ENCODE peak calls at places on chromosomes 5 and 9, in six cellular contexts. S is tibial artery, P is foreskin fibroblast, Q is endothelial cell of umbilical vein, T is stomach, U is fibroblast of pulmonary artery. H is an unnamed sample.

GRCh38 chr9:114591206-114591853 is 3.8 kb downstream of the ATP6V1G1 start:
- DNase-seq in Q (no peak), P (peak), U (peak), S (no peak), T (no peak), H (no peak)

GRCh38 chr9:18520395-18520794 is 46.4 kb downstream of the ADAMTSL1 start:
- DNase-seq in S (no peak), T (no peak), U (peak), P (no peak), Q (no peak), H (no peak)

GRCh38 chr5:137751869-137752491 is 2.2 kb downstream of the HNRNPA0 start:
- DNase-seq in Q (peak), T (no peak), U (peak), S (no peak), P (peak), H (peak)

GRCh38 chr5:59661939-59662615 is 231.4 kb downstream of the PDE4D start:
- DNase-seq in S (no peak), Q (peak), U (peak), P (no peak), T (no peak), H (peak)

GRCh38 chr9:122144836-122145235 is 14.7 kb downstream of the NDUFA8 start:
- DNase-seq in Q (peak), P (peak), S (no peak), U (no peak), T (no peak), H (no peak)

GRCh38 chr5:57736716-57737115 is 254.1 kb upstream of the ACTBL2 start:
- DNase-seq in T (no peak), U (no peak), S (no peak), P (peak), Q (peak), H (no peak)

GRCh38 chr9:125784286-125785049 is 37.3 kb downstream of the PBX3 start:
- DNase-seq in S (no peak), Q (no peak), P (peak), U (peak), T (no peak), H (peak)

GRCh38 chr5:142655339-142656267 is 30.3 kb downstream of the FGF1 start:
- DNase-seq in S (peak), P (peak), U (peak), T (peak), Q (peak), H (peak)

GRCh38 chr9:31119882-31120481 is 1264.5 kb upstream of the ACO1 start:
- DNase-seq in S (no peak), T (peak), Q (peak), P (peak), U (peak), H (peak)

GRCh38 chr5:85990998-85991397 is 626.7 kb upstream of the COX7C start:
- DNase-seq in U (no peak), Q (no peak), T (no peak), S (no peak), P (no peak), H (no peak)

GRCh38 chr5:137359941-137360340 is 139.2 kb downstream of the SPOCK1 start:
- DNase-seq in P (no peak), U (no peak), Q (no peak), T (no peak), S (no peak), H (no peak)

GRCh38 chr9:130857864-130858730 is 23.0 kb downstream of the ABL1 start:
- DNase-seq in P (peak), U (peak), Q (peak), S (peak), T (no peak), H (peak)

GRCh38 chr5:123937230-123937629 is 425.3 kb downstream of the CSNK1G3 start:
- DNase-seq in T (no peak), U (peak), Q (peak), P (peak), S (no peak), H (peak)

GRCh38 chr5:180313677-180314076 is 21.8 kb upstream of the MAPK9 start:
- DNase-seq in Q (peak), T (no peak), P (peak), S (no peak), U (no peak), H (no peak)

GRCh38 chr9:5448016-5448415 is 2.3 kb upstream of the CD274 start:
- DNase-seq in T (no peak), S (no peak), P (no peak), U (no peak), Q (no peak), H (no peak)

GRCh38 chr5:120457839-120458507 is 6.1 kb upstream of the PRR16 start:
- DNase-seq in T (peak), U (peak), P (peak), Q (peak), S (peak), H (peak)

GRCh38 chr5:154178661-154179060 is 11.9 kb upstream of the GALNT10 start:
- DNase-seq in Q (no peak), T (no peak), P (no peak), U (no peak), S (no peak), H (no peak)
- TF ChIP-seq CTCF in Q (no peak), T (no peak), P (no peak), U (no peak), S (no peak), H (no peak)

DNA sequence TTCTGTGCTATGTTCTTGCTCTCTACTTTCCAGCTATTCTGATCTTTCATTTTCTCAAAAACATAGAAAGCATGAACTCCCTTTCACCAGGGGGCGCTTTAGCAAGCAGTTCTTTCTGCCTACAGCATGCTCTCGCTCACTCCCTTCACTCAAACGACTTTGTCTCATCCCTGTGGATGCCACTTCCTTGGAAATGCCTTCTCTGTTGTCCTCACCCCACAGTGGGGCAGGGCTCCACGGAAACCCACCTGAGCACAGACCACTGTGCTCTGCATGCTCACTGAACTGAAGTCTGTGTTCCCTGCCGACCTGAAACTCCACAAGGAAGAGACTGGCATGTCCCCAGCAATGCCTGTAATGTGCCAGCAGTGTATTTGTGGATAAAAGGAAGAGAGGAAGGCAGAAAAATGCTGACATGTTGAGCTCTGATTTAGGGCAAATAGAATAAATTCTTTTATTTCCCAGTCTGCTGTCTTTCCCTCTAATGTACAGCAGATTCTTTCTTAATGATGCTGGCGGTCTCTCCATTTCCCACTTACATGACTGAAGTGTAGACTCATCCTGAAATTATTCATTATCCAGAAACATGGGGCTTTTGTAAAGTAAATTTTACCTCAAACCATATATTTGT is 4.9 kb upstream of the ROR2 start:
- DNase-seq in T (peak), P (peak), S (no peak), U (peak), Q (peak), H (peak)
- H3K4me3 ChIP-seq in T (peak), P (peak), S (no peak), U (peak), Q (no peak), H (peak)

GRCh38 chr9:112760821-112761220 is 10.3 kb downstream of the SNX30 start:
- DNase-seq in Q (no peak), P (no peak), S (no peak), T (no peak), U (no peak), H (no peak)
- TF ChIP-seq CTCF in Q (no peak), P (no peak), S (no peak), T (no peak), U (no peak), H (no peak)

GRCh38 chr5:42950466-42951168 is 89.5 kb downstream of the ANXA2R start:
- DNase-seq in P (peak), U (peak), T (peak), Q (peak), S (peak), H (peak)
- H3K4me3 ChIP-seq in P (peak), U (peak), T (peak), Q (peak), S (peak), H (peak)

GRCh38 chr9:136951541-136952353 is at the start of gene LCN12:
- DNase-seq in S (no peak), U (no peak), Q (no peak), T (no peak), P (no peak), H (no peak)

GRCh38 chr9:136949239-136949816 is 2.7 kb upstream of the LCN12 start:
- DNase-seq in Q (no peak), T (no peak), S (no peak), U (no peak), P (no peak), H (no peak)

GRCh38 chr9:136950656-136951030 is 1.4 kb upstream of the LCN12 start:
- DNase-seq in S (no peak), Q (no peak), P (no peak), U (no peak), T (no peak), H (no peak)

GRCh38 chr9:136947955-136948510 is 3.0 kb downstream of the C8G start:
- DNase-seq in U (peak), P (peak), S (no peak), Q (no peak), T (peak), H (peak)

DNA sequence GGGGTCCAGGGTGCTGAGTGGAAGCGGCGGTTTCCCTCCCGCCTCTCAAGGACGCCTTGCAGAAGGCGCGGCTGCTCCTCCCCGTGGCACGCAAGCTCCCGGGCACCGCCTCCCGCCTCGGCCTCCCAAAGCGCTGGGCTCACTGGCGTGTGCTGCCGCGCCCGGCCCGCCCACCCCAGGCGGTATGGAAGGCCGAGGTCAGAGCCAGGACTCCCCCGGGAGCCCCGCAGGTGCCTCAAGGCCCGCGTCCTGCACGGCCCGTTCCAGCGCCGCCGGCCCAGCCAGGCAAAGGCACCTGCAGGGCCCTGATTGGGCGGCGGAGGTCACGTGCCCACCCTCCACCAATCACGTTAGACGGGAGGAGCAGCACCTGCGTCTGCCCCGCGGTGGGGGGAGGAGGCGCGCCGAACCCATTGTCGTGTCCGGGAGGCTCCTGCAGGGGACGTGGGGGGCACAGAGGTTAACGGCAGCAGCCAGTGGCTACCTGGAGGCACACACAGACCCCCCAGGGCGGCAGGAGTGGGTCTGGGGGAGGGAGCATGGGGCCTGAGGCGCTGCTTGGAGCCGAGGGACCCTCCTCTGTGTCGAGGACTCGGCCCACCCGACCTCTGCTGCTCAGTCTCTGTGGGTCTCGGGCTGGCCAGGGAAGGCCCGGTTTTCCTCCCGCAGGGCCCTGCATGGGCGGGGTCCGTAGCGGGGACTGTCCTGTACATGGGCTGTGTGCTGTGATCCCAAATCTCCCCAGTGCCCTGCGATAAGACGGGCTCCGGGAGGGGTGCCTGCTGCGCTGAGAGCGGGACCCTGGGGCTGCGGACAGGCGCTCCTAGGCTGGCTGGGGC is 2.0 kb upstream of the LCN12 start:
- DNase-seq in Q (peak), S (peak), P (peak), T (peak), U (peak), H (peak)
- TF ChIP-seq CTCF in Q (no peak), S (peak), P (no peak), T (no peak), U (no peak), H (no peak)

DNA sequence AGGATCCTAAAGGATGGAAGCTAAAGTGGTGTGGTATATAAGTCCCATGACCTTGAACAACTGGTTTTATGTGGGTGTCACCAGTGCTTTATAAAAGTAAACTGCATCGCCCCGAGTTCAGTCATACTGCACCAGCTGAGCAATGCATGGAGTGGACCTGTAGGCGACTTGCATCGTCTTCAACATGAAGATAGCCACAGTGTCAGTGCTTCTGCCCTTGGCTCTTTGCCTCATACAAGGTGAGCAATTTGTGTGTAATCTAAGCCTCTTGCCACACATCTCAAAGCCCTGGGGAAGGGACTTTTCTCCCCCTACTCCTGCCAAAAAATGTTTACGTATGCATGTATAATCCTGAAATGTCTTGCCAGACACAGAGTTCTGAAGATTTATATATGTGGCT is at the start of gene SPINK5:
- DNase-seq in S (no peak), P (no peak), U (no peak), T (no peak), Q (no peak), H (no peak)
- H3K4me3 ChIP-seq in S (no peak), P (no peak), U (no peak), T (no peak), Q (no peak), H (no peak)